ENCODE peak calls at places on chromosome 16, in six cellular contexts. R, O, G, T, Z and D are unnamed samples.

GRCh38 chr16:84777435-84777834 is 42.4 kb upstream of the CRISPLD2 start:
- DNase-seq in R (no peak), T (no peak), G (no peak), O (no peak), Z (no peak), D (no peak)

GRCh38 chr16:19625039-19625438 is 69.5 kb downstream of the VPS35L start:
- DNase-seq in Z (no peak), R (no peak), O (no peak), G (no peak), T (no peak), D (no peak)

GRCh38 chr16:85123891-85124635 is 11.8 kb upstream of the CIBAR2 start:
- DNase-seq in R (no peak), T (peak; percentile 81), O (peak; percentile 87), Z (peak; percentile 31), G (peak; percentile 89), D (no peak)

GRCh38 chr16:4372578-4373355 is 1.1 kb downstream of the VASN start:
- DNase-seq in Z (no peak), T (no peak), G (no peak), O (no peak), R (no peak), D (peak; percentile 34)

GRCh38 chr16:84638195-84638806 is 10.0 kb upstream of the KLHL36 start:
- DNase-seq in O (no peak), G (no peak), Z (no peak), R (no peak), T (no peak), D (no peak)

GRCh38 chr16:14509675-14510132 is 120.4 kb downstream of the PARN start:
- DNase-seq in R (no peak), Z (no peak), G (peak; percentile 50), T (no peak), O (no peak), D (no peak)

GRCh38 chr16:87584271-87584670 is 18.0 kb upstream of the JPH3 start:
- DNase-seq in Z (no peak), G (peak; percentile 38), R (no peak), O (peak; percentile 51), T (no peak), D (no peak)

GRCh38 chr16:4624827-4625616 is 396 bp downstream of the MGRN1 start:
- DNase-seq in R (no peak), Z (peak; percentile 33), T (no peak), G (peak; percentile 66), O (peak; percentile 66), D (no peak)

GRCh38 chr16:87470332-87470731 is 22.5 kb downstream of the ZCCHC14 start:
- DNase-seq in R (no peak), O (no peak), G (no peak), T (no peak), Z (no peak), D (no peak)

GRCh38 chr16:87507351-87508069 is 14.7 kb upstream of the ZCCHC14 start:
- DNase-seq in O (no peak), R (no peak), G (no peak), Z (no peak), T (no peak), D (no peak)

GRCh38 chr16:66580605-66581209 is 1.4 kb downstream of the CMTM2 start:
- DNase-seq in G (peak; percentile 80), R (no peak), Z (no peak), O (peak; percentile 85), T (peak; percentile 60), D (peak; percentile 58)

GRCh38 chr16:27402964-27403600 is 1.1 kb downstream of the IL21R start:
- DNase-seq in Z (no peak), T (no peak), R (no peak), O (no peak), G (no peak), D (no peak)

GRCh38 chr16:54290203-54291106 is 3.9 kb upstream of the IRX3 start:
- DNase-seq in O (no peak), G (no peak), R (no peak), T (no peak), Z (no peak), D (no peak)

GRCh38 chr16:83298541-83298940 is 509.2 kb upstream of the HSBP1 start:
- DNase-seq in R (no peak), O (no peak), Z (no peak), T (no peak), G (no peak), D (no peak)

GRCh38 chr16:58011652-58012051 is 10.4 kb downstream of the USB1 start:
- DNase-seq in O (no peak), R (no peak), T (peak; percentile 39), G (peak; percentile 59), Z (no peak), D (peak; percentile 40)

GRCh38 chr16:85335584-85336492 is 223.6 kb upstream of the CIBAR2 start:
- DNase-seq in O (peak; percentile 42), Z (no peak), R (no peak), T (no peak), G (no peak), D (no peak)

GRCh38 chr16:10150906-10151305 is 31.3 kb downstream of the GRIN2A start:
- DNase-seq in O (no peak), R (no peak), Z (no peak), G (no peak), T (no peak), D (no peak)

GRCh38 chr16:85611205-85611454 is 2.0 kb upstream of the GSE1 start:
- DNase-seq in R (no peak), G (no peak), O (peak; percentile 15), Z (no peak), T (no peak), D (no peak)

GRCh38 chr16:6081320-6081976 is 983.9 kb upstream of the EEF2KMT start:
- DNase-seq in R (no peak), O (no peak), G (no peak), Z (no peak), T (peak; percentile 4), D (no peak)

GRCh38 chr16:83742076-83742475 is 65.7 kb upstream of the HSBP1 start:
- DNase-seq in O (no peak), G (no peak), R (no peak), Z (no peak), T (no peak), D (no peak)

GRCh38 chr16:58499615-58500328 is at the start of gene NDRG4:
- DNase-seq in R (no peak), G (peak; percentile 74), Z (no peak), O (peak; percentile 80), T (peak; percentile 72), D (peak; percentile 58)

GRCh38 chr16:54720259-54720658 is 210.4 kb upstream of the IRX5 start:
- DNase-seq in G (no peak), T (no peak), O (no peak), Z (no peak), R (no peak), D (no peak)

GRCh38 chr16:3511286-3512180 is 10.7 kb downstream of the CLUAP1 start:
- DNase-seq in R (no peak), T (no peak), G (no peak), Z (no peak), O (no peak), D (no peak)

GRCh38 chr16:89711601-89712475 is 8.9 kb downstream of the VPS9D1 start:
- DNase-seq in Z (no peak), O (peak; percentile 71), R (peak; percentile 71), G (peak; percentile 37), T (no peak), D (no peak)

GRCh38 chr16:89710709-89711564 is 9.4 kb upstream of the SPATA2L start:
- DNase-seq in G (no peak), R (no peak), T (no peak), O (no peak), Z (no peak), D (no peak)

GRCh38 chr16:89709166-89709565 is 7.7 kb upstream of the SPATA2L start:
- DNase-seq in O (no peak), T (no peak), Z (no peak), R (no peak), G (no peak), D (no peak)

GRCh38 chr16:89709716-89710480 is 8.4 kb upstream of the SPATA2L start:
- DNase-seq in T (no peak), O (no peak), Z (no peak), G (no peak), R (no peak), D (no peak)

DNA sequence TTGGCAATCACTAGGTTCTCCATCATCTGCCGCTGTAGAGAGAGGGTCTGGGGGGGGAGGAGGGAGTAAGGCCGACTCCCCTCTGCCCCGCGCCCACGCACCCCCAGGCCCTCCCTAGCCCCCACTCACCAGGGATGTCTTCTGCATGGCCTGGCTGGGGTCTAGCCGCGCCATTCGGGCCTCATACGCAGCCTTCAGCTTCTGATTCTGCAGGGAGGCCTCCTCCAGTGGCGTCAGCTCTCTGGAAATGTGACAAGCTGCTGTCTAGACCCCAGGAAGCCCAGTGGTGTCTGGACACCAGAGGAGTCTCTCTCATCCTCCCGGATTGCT is 8.3 kb downstream of the VPS9D1 start:
- DNase-seq in G (no peak), T (no peak), R (no peak), Z (no peak), O (peak; percentile 21), D (no peak)
- H3K4me3 ChIP-seq in G (peak overlapping the region; percentile 58), T (peak overlapping the region; percentile 46), R (peak overlapping the region; percentile 68), Z (no peak overlapping the region), O (peak overlapping the region; percentile 52), D (peak overlapping the region; percentile 62)

DNA sequence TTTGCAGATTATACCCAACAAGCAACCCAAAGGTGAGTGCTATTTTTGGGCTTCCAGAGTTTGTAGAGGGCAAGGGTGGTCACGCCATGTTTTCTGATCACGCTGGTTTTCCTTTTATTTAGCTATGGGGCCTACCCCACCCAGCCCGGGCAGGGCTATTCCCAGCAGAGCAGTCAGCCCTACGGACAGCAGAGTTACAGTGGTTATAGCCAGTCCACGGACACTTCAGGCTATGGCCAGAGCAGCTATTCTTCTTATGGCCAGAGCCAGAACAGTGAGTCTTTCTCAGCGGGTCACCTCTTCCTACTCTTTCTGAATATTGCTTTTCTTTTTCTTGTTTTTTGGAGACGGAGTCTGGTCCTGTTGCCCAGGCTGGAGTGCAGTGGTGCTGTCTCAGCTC is 2.5 kb downstream of the FUS start:
- DNase-seq in R (no peak), T (no peak), O (no peak), Z (no peak), G (no peak), D (no peak)
- TF ChIP-seq CTCF in R (no peak), T (no peak), O (no peak), Z (no peak), G (no peak), D (no peak)

GRCh38 chr16:88770459-88771293 is 14.3 kb downstream of the PIEZO1 start:
- DNase-seq in O (peak; percentile 97), G (no peak), R (no peak), T (no peak), Z (no peak), D (no peak)

GRCh38 chr16:88768041-88768876 is 16.8 kb downstream of the PIEZO1 start:
- DNase-seq in G (peak; percentile 69), Z (no peak), O (peak; percentile 87), T (no peak), R (no peak), D (no peak)

GRCh38 chr16:88767546-88767945 is 17.5 kb downstream of the PIEZO1 start:
- DNase-seq in G (no peak), O (no peak), Z (no peak), T (no peak), R (no peak), D (no peak)

GRCh38 chr16:88771294-88771772 is 13.7 kb downstream of the PIEZO1 start:
- DNase-seq in O (no peak), T (no peak), R (no peak), Z (no peak), G (no peak), D (no peak)

GRCh38 chr16:88769617-88770458 is 15.2 kb downstream of the PIEZO1 start:
- DNase-seq in T (no peak), O (no peak), G (no peak), R (no peak), Z (no peak), D (no peak)
- H3K4me3 ChIP-seq in T (no peak overlapping the region), O (no peak overlapping the region), G (no peak overlapping the region), R (no peak overlapping the region), Z (no peak overlapping the region), D (no peak overlapping the region)

GRCh38 chr16:77406680-77407079 is 28.2 kb downstream of the ADAMTS18 start:
- DNase-seq in T (no peak), G (no peak), Z (no peak), O (peak; percentile 32), R (no peak), D (no peak)
- TF ChIP-seq CTCF in T (no peak), G (no peak), Z (no peak), O (peak; percentile 42), R (no peak), D (peak; percentile 35)